ENCODE peak calls at places on chromosome 19, in eight cellular contexts. V is brain microvascular endothelial cell; Y is SK-N-MC; A is cardiac muscle cell; D is endothelial cell; M is A172; H is IMR-90; C is Jurkat, Clone E6-1. F is an unnamed sample.
A peak's percentile ranks its signal among the peaks of the same experiment; 100 is the strongest.

GRCh38 chr19:31349160-31349881 is at the start of gene TSHZ3:
- DNase-seq in D (peak; percentile 67), M (peak; percentile 81), C (peak; percentile 68), V (peak; percentile 59), Y (no peak), A (peak; percentile 61), H (peak; percentile 87), F (no peak)

GRCh38 chr19:2081873-2082810 is 14.0 kb downstream of the MOB3A start:
- DNase-seq in D (no peak), V (no peak), A (no peak), H (no peak), C (peak; percentile 39), M (no peak), Y (no peak), F (peak; percentile 64)

GRCh38 chr19:12730054-12730453 is 4.4 kb downstream of the TRIR start:
- DNase-seq in C (no peak), Y (no peak), H (no peak), A (no peak), D (no peak), M (no peak), V (no peak), F (peak; percentile 10)

GRCh38 chr19:49400034-49400433 is 12.0 kb downstream of the KASH5 start:
- DNase-seq in D (no peak), H (peak; percentile 11), A (no peak), M (no peak), C (no peak), Y (no peak), V (no peak), F (no peak)

GRCh38 chr19:11377237-11377636 is 2.8 kb downstream of the SWSAP1 start:
- DNase-seq in D (no peak), H (peak; percentile 94), M (peak; percentile 91), Y (no peak), C (no peak), A (no peak), V (peak; percentile 82), F (peak; percentile 79)

GRCh38 chr19:19217110-19217509 is 5.4 kb downstream of the NCAN start:
- DNase-seq in A (no peak), C (peak; percentile 49), V (peak; percentile 29), Y (no peak), D (no peak), H (peak; percentile 16), M (peak; percentile 56), F (peak; percentile 57)

GRCh38 chr19:40521276-40521675 is 54.5 kb downstream of the SPTBN4 start:
- DNase-seq in D (no peak), Y (no peak), V (no peak), H (peak; percentile 29), M (no peak), C (peak; percentile 44), A (no peak), F (peak; percentile 38)

GRCh38 chr19:6773323-6773931 is 919 bp downstream of the VAV1 start:
- DNase-seq in A (no peak), V (no peak), H (no peak), D (no peak), M (no peak), Y (peak; percentile 53), C (peak; percentile 80), F (peak; percentile 89)

GRCh38 chr19:1057185-1057857 is 9.6 kb upstream of the ARHGAP45 start:
- DNase-seq in D (no peak), V (peak; percentile 58), Y (no peak), A (peak; percentile 77), M (peak; percentile 72), C (peak; percentile 67), H (peak; percentile 67), F (peak; percentile 70)

GRCh38 chr19:35211545-35212230 is 16.9 kb downstream of the FAM187B start:
- DNase-seq in Y (no peak), C (no peak), V (no peak), A (no peak), M (no peak), D (no peak), H (no peak), F (peak; percentile 71)

GRCh38 chr19:31470952-31471351 is 121.7 kb upstream of the TSHZ3 start:
- DNase-seq in H (no peak), V (no peak), A (no peak), C (no peak), Y (no peak), D (no peak), M (no peak), F (no peak)

GRCh38 chr19:50290011-50290410 is 39.2 kb downstream of the KCNC3 start:
- DNase-seq in C (no peak), A (no peak), D (no peak), M (no peak), H (no peak), V (no peak), Y (no peak), F (no peak)

GRCh38 chr19:29048873-29049272 is 164.1 kb downstream of the UQCRFS1 start:
- DNase-seq in V (no peak), M (no peak), H (no peak), Y (no peak), A (no peak), D (no peak), C (no peak), F (no peak)

GRCh38 chr19:8310342-8311055 is 2.3 kb upstream of the CD320 start:
- DNase-seq in D (peak; percentile 1), V (no peak), H (no peak), M (no peak), Y (no peak), A (no peak), C (no peak), F (no peak)

GRCh38 chr19:35531291-35531690 is 2.0 kb upstream of the GAPDHS start:
- DNase-seq in C (no peak), H (no peak), A (no peak), V (no peak), M (no peak), D (no peak), Y (no peak), F (no peak)

GRCh38 chr19:54337858-54338230 is 1.1 kb downstream of the LILRA4 start:
- DNase-seq in H (no peak), M (no peak), C (no peak), V (no peak), D (no peak), A (no peak), Y (no peak), F (no peak)

GRCh38 chr19:35959040-35959967 is 23.1 kb downstream of the LRFN3 start:
- DNase-seq in M (no peak), V (no peak), C (no peak), H (no peak), A (no peak), D (peak; percentile 35), Y (no peak), F (no peak)

GRCh38 chr19:1634242-1634937 is 18.0 kb downstream of the TCF3 start:
- DNase-seq in H (no peak), Y (no peak), D (no peak), M (no peak), C (no peak), V (no peak), A (no peak), F (peak; percentile 40)

GRCh38 chr19:6271721-6272410 is 7.9 kb downstream of the MLLT1 start:
- DNase-seq in Y (no peak), V (no peak), D (no peak), H (peak; percentile 74), C (no peak), M (no peak), A (peak; percentile 71), F (no peak)